ENCODE peak calls at places on chromosomes 1 and 21, in nine cellular contexts. N, A, L, X, Y, O, K, V and M are unnamed samples.

GRCh38 chr1:175152006-175152652 is 40.4 kb downstream of the KIAA0040 start:
- DNase-seq in N (peak; percentile 11), A (peak; percentile 32), L (no peak), X (peak; percentile 34), Y (peak; percentile 51), O (peak; percentile 80), K (peak; percentile 38), V (peak; percentile 81), M (no peak)

GRCh38 chr1:214331827-214332423 is 51.0 kb downstream of the SMYD2 start:
- DNase-seq in N (peak; percentile 25), A (no peak), L (no peak), X (peak; percentile 47), Y (peak; percentile 72), O (no peak), K (no peak), V (no peak), M (no peak)

GRCh38 chr1:55347786-55348185 is 132.6 kb upstream of the USP24 start:
- DNase-seq in N (no peak), A (no peak), L (no peak), X (no peak), Y (no peak), O (no peak), K (no peak), V (no peak), M (no peak)

GRCh38 chr1:5331101-5331500 is 661.1 kb downstream of the NPHP4 start:
- DNase-seq in N (no peak), A (no peak), L (no peak), X (no peak), Y (no peak), O (no peak), K (no peak), V (no peak), M (no peak)

GRCh38 chr1:190453550-190453949 is 24.1 kb downstream of the BRINP3 start:
- DNase-seq in N (no peak), A (no peak), L (no peak), X (no peak), Y (peak; percentile 14), O (no peak), K (no peak), V (no peak), M (no peak)

GRCh38 chr1:164623805-164624204 is 64.8 kb downstream of the PBX1 start:
- DNase-seq in N (no peak), A (no peak), L (no peak), X (no peak), Y (no peak), O (no peak), K (no peak), V (no peak), M (no peak)

GRCh38 chr21:35467536-35467935 is 418.4 kb upstream of the RUNX1 start:
- DNase-seq in N (peak; percentile 60), A (no peak), L (no peak), X (no peak), Y (no peak), O (no peak), K (no peak), V (no peak), M (no peak)

GRCh38 chr1:234921266-234922062 is 207.2 kb downstream of the TOMM20 start:
- DNase-seq in N (peak; percentile 69), A (no peak), L (no peak), X (no peak), Y (no peak), O (no peak), K (no peak), V (no peak), M (no peak)

GRCh38 chr1:66351913-66352312 is 182.0 kb upstream of the SGIP1 start:
- DNase-seq in N (no peak), A (no peak), L (no peak), X (no peak), Y (no peak), O (no peak), K (no peak), V (no peak), M (no peak)

GRCh38 chr1:20486457-20487235 is 636 bp upstream of the CAMK2N1 start:
- DNase-seq in N (peak; percentile 68), A (no peak), L (peak; percentile 78), X (peak; percentile 64), Y (peak; percentile 30), O (no peak), K (peak; percentile 81), V (no peak), M (no peak)

GRCh38 chr21:17688912-17689874 is 76.5 kb upstream of the BTG3 start:
- DNase-seq in N (peak; percentile 67), A (no peak), L (no peak), X (no peak), Y (peak; percentile 39), O (peak; percentile 78), K (peak; percentile 23), V (no peak), M (peak; percentile 48)

GRCh38 chr1:17617787-17618557 is 78.5 kb downstream of the ARHGEF10L start:
- DNase-seq in N (peak; percentile 64), A (peak; percentile 40), L (peak; percentile 76), X (peak; percentile 61), Y (no peak), O (no peak), K (peak; percentile 82), V (peak; percentile 77), M (no peak)

DNA sequence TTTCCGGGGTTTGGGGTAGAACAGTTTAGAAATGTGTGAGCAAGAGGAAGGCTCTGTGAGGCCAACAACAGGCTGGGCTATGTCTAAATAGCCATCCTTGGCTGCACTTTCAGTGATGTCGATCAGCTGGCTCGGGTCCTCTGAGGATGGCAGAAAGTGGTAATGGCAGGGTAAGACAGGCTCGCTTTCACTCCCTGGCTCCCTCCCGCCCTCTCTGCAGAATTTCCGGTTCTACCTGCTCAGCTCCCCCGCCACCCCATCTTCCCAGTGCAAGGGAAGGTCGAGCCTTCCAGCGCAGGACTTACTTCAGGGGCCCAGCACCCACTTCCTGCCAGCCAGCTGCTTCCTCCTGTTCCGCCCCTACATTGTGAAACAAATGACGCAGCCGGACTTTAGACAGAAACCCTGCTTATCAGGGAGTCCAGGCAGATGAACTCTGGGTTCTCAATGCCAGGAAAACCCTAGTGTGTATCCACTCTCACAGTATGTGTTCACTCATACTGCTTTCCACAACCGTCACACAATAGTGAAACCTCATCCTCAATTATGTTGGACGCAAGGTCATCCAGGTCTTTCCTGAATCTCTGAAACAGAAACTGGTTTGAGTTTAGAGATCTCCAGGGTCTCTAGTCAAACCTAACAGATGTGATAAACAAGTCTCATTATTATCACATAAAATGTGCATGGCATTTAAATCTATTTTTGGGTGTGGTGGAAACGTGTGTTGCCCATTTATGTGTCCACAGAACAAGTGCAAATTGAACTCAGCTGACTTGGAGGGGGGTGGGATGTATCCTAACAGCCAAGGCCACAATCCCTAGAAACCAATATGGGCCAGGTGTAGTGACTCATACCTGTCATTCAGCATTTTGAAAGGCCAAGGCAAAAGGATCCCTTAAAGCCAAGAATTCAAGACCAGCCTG is 7.1 kb downstream of the F11R start:
- DNase-seq in N (peak; percentile 60), A (peak; percentile 49), L (peak; percentile 93), X (peak; percentile 29), Y (no peak), O (peak; percentile 95), K (peak; percentile 78), V (peak; percentile 95), M (no peak)
- H3K4me3 ChIP-seq in N (no peak overlapping the region), A (no peak overlapping the region), L (peak overlapping the region; percentile 35), X (no peak overlapping the region), Y (no peak overlapping the region), O (peak overlapping the region; percentile 30), K (peak overlapping the region; percentile 50), V (no peak overlapping the region), M (no peak overlapping the region)

GRCh38 chr1:13585599-13585965 is 1.9 kb downstream of the PDPN start:
- DNase-seq in N (no peak), A (no peak), L (no peak), X (no peak), Y (peak; percentile 83), O (no peak), K (no peak), V (no peak), M (no peak)
- H3K4me3 ChIP-seq in N (no peak overlapping the region), A (no peak overlapping the region), L (peak overlapping the region; percentile 51), X (no peak overlapping the region), Y (no peak overlapping the region), O (no peak overlapping the region), K (no peak overlapping the region), V (no peak overlapping the region), M (no peak overlapping the region)

GRCh38 chr21:33380483-33380998 is 22.7 kb upstream of the IFNGR2 start:
- DNase-seq in N (peak; percentile 95), A (peak; percentile 82), L (peak; percentile 94), X (peak; percentile 95), Y (peak; percentile 93), O (peak; percentile 97), K (peak; percentile 90), V (peak; percentile 97), M (peak; percentile 92)

GRCh38 chr21:33388188-33388587 is 15.0 kb upstream of the IFNGR2 start:
- DNase-seq in N (no peak), A (no peak), L (no peak), X (no peak), Y (no peak), O (no peak), K (no peak), V (no peak), M (no peak)

GRCh38 chr21:33384851-33385331 is 18.3 kb upstream of the IFNGR2 start:
- DNase-seq in N (peak; percentile 93), A (no peak), L (no peak), X (no peak), Y (no peak), O (no peak), K (no peak), V (no peak), M (no peak)

GRCh38 chr21:33386222-33386784 is 16.9 kb upstream of the IFNGR2 start:
- DNase-seq in N (no peak), A (no peak), L (no peak), X (no peak), Y (no peak), O (no peak), K (no peak), V (no peak), M (no peak)

GRCh38 chr21:33383056-33383888 is 19.9 kb upstream of the IFNGR2 start:
- DNase-seq in N (peak; percentile 83), A (no peak), L (peak; percentile 77), X (peak; percentile 93), Y (no peak), O (peak; percentile 96), K (peak; percentile 60), V (peak; percentile 80), M (peak; percentile 87)
- H3K4me3 ChIP-seq in N (no peak overlapping the region), A (no peak overlapping the region), L (peak overlapping the region; percentile 37), X (peak overlapping the region; percentile 20), Y (no peak overlapping the region), O (peak overlapping the region; percentile 31), K (peak overlapping the region; percentile 58), V (peak overlapping the region; percentile 4), M (no peak overlapping the region)

DNA sequence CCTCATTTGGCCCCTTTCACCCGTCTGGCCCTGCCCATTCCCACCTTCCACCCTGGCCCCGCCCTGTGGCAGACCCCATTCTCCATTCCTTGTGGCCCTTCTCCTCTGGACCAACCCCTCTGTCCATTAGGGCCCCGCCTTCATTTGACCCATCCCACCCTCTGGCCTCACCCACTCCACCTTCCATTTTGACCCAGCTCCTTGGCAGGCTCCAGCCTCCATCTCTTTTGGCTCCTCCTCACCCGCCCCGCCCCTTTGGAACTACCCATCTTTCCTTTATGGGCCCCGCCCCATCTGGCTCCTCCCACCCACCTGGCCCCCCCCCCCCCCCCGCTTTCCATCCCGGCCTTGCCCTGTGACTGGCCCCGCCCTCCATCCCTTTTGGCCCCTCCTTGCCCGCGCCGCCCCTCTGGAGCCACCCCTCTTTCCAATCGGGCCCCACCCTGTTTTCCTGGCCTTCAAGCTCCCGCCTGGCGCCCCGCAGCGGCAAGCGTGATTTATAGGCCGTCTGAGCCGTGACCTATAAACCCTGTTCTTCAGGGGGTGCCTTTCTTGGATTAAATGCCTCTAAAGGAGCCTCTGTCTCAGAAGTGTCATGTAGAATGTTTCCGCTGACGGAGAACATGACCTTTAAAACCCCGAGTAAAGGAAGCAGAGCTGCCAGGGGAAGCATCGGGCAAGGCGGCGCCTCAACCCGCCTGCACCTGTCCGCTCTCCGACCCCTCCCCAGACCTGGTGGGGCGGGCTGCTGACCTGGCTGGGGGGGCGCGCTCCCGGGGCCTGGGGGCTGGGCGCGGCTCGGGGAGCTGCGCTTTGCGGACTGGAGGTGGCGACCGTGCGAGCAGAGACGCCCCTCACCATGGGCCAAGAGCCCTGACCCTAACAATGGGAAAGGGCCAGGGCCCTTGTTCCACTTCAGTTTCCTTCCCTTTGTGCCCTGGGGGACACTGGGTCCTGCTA is 178.0 kb downstream of the CAMTA1 start:
- DNase-seq in N (peak; percentile 18), A (peak; percentile 31), L (no peak), X (peak; percentile 17), Y (peak; percentile 64), O (no peak), K (peak; percentile 48), V (peak; percentile 64), M (no peak)
- H3K4me3 ChIP-seq in N (no peak overlapping the region), A (no peak overlapping the region), L (peak overlapping the region; percentile 16), X (no peak overlapping the region), Y (no peak overlapping the region), O (no peak overlapping the region), K (peak overlapping the region; percentile 52), V (no peak overlapping the region), M (no peak overlapping the region)